ENCODE peak calls at places on chromosomes 11 and 22, in nine cellular contexts. Z, E, A, W, C, Y, T, R and U are unnamed samples.
A peak's percentile ranks its signal among the peaks of the same experiment; 100 is the strongest.

GRCh38 chr11:131672191-131672590 is 301.8 kb downstream of the NTM start:
- DNase-seq in R (no peak), T (no peak), A (no peak), E (no peak), Z (no peak), W (no peak), C (no peak), Y (no peak), U (no peak)

GRCh38 chr11:103325686-103326069 is 216.5 kb downstream of the DYNC2H1 start:
- DNase-seq in C (no peak), R (no peak), Y (no peak), E (no peak), A (no peak), W (no peak), Z (no peak), T (no peak), U (no peak)

GRCh38 chr22:37088108-37088605 is 21.4 kb downstream of the TMPRSS6 start:
- DNase-seq in E (no peak), W (no peak), C (no peak), T (no peak), R (no peak), Z (no peak), A (no peak), Y (no peak), U (peak; percentile 15)

GRCh38 chr22:50469377-50470305 is 5.2 kb downstream of the SBF1 start:
- DNase-seq in W (no peak), T (peak; percentile 90), R (peak; percentile 95), Y (peak; percentile 96), E (peak; percentile 83), C (peak; percentile 31), Z (peak; percentile 29), A (no peak), U (no peak)

GRCh38 chr22:37611202-37611601 is 2.6 kb downstream of the GGA1 start:
- DNase-seq in W (no peak), Y (no peak), T (no peak), A (no peak), R (no peak), C (no peak), Z (no peak), E (no peak), U (no peak)

GRCh38 chr22:49524362-49524761 is 303.3 kb downstream of the BRD1 start:
- DNase-seq in E (no peak), A (no peak), T (no peak), W (no peak), R (no peak), Z (no peak), C (no peak), Y (no peak), U (no peak)

GRCh38 chr11:58195939-58196338 is 7.1 kb downstream of the OR9Q2 start:
- DNase-seq in W (no peak), E (no peak), A (no peak), C (no peak), R (no peak), T (no peak), Z (no peak), Y (no peak), U (no peak)

GRCh38 chr22:38694945-38695344 is 5.8 kb downstream of the JOSD1 start:
- DNase-seq in Y (no peak), Z (no peak), W (no peak), T (no peak), C (peak; percentile 42), R (no peak), A (no peak), E (no peak), U (no peak)

GRCh38 chr11:47233989-47234668 is 14.5 kb downstream of the ACP2 start:
- DNase-seq in R (peak; percentile 23), T (no peak), W (peak; percentile 87), Y (no peak), Z (peak; percentile 81), E (no peak), C (peak; percentile 68), A (no peak), U (peak; percentile 90)

GRCh38 chr11:36037031-36037430 is 93.2 kb downstream of the LDLRAD3 start:
- DNase-seq in Z (no peak), R (no peak), A (no peak), C (peak; percentile 62), Y (no peak), E (no peak), T (no peak), W (peak; percentile 37), U (peak; percentile 10)

GRCh38 chr11:1085440-1086170 is 10.9 kb downstream of the MUC2 start:
- DNase-seq in A (no peak), R (no peak), Y (no peak), T (no peak), Z (no peak), W (no peak), E (no peak), C (no peak), U (no peak)

GRCh38 chr11:123616505-123617198 is 37.8 kb downstream of the SCN3B start:
- DNase-seq in R (no peak), E (no peak), A (peak; percentile 81), Y (no peak), Z (peak; percentile 76), T (no peak), W (peak; percentile 68), C (no peak), U (peak; percentile 34)